ENCODE peak calls at places on chromosomes 6 and 20, in nine cellular contexts. G is GM13977, K is type B pancreatic cell, X is transverse colon, S is Calu3, O is AG04450, Y is glutamatergic neuron, Z is OCI-LY7, U is GM06990. N is an unnamed sample.

GRCh38 chr20:9397928-9398327 is 116.5 kb upstream of the LAMP5 start:
- DNase-seq in G (no peak), K (no peak), X (no peak), S (no peak), O (no peak), Y (no peak), Z (peak), U (peak), N (no peak)

GRCh38 chr6:117267766-117268534 is 2.6 kb downstream of the VGLL2 start:
- DNase-seq in G (peak), K (no peak), X (no peak), S (no peak), O (no peak), Y (peak), Z (no peak), U (no peak), N (no peak)

GRCh38 chr20:58022711-58023110 is 205.7 kb downstream of the ANKRD60 start:
- DNase-seq in G (no peak), K (no peak), X (no peak), S (no peak), O (no peak), Y (no peak), Z (no peak), U (no peak), N (no peak)

GRCh38 chr20:58033026-58033536 is 195.4 kb downstream of the ANKRD60 start:
- DNase-seq in G (no peak), K (no peak), X (no peak), S (no peak), O (no peak), Y (no peak), Z (no peak), U (no peak), N (no peak)

GRCh38 chr20:42530855-42531674 is 658.6 kb downstream of the PTPRT start:
- DNase-seq in G (peak), K (no peak), X (no peak), S (peak), O (no peak), Y (no peak), Z (peak), U (no peak), N (no peak)

GRCh38 chr6:34189806-34190503 is 44.1 kb upstream of the GRM4 start:
- DNase-seq in G (no peak), K (no peak), X (peak), S (no peak), O (no peak), Y (no peak), Z (peak), U (no peak), N (no peak)

GRCh38 chr6:170130771-170131241 is 160.1 kb downstream of the DLL1 start:
- DNase-seq in G (no peak), K (peak), X (no peak), S (no peak), O (no peak), Y (no peak), Z (no peak), U (no peak), N (no peak)

GRCh38 chr20:38303908-38304379 is at the start of gene BPI:
- DNase-seq in G (no peak), K (no peak), X (no peak), S (no peak), O (no peak), Y (no peak), Z (no peak), U (no peak), N (no peak)

GRCh38 chr6:12476484-12476883 is 186.3 kb downstream of the EDN1 start:
- DNase-seq in G (no peak), K (no peak), X (no peak), S (no peak), O (no peak), Y (no peak), Z (no peak), U (no peak), N (no peak)

GRCh38 chr20:35264755-35265154 is 13.2 kb downstream of the MMP24OS start:
- DNase-seq in G (no peak), K (no peak), X (no peak), S (peak), O (no peak), Y (no peak), Z (no peak), U (no peak), N (no peak)

GRCh38 chr20:58627212-58628072 is 23.6 kb upstream of the STX16 start:
- DNase-seq in G (no peak), K (no peak), X (no peak), S (no peak), O (no peak), Y (no peak), Z (no peak), U (no peak), N (no peak)

GRCh38 chr20:8842525-8842924 is 226.4 kb upstream of the PLCB4 start:
- DNase-seq in G (no peak), K (no peak), X (no peak), S (no peak), O (no peak), Y (no peak), Z (no peak), U (no peak), N (no peak)

GRCh38 chr20:37486186-37486999 is 34.7 kb upstream of the NNAT start:
- DNase-seq in G (no peak), K (peak), X (no peak), S (no peak), O (no peak), Y (no peak), Z (no peak), U (no peak), N (no peak)

GRCh38 chr6:159829515-159829914 is 29.4 kb downstream of the PNLDC1 start:
- DNase-seq in G (peak), K (no peak), X (no peak), S (no peak), O (no peak), Y (no peak), Z (peak), U (no peak), N (no peak)

GRCh38 chr6:125867483-125867935 is 76.7 kb downstream of the NCOA7 start:
- DNase-seq in G (no peak), K (no peak), X (peak), S (peak), O (peak), Y (no peak), Z (no peak), U (no peak), N (no peak)

GRCh38 chr20:53774487-53775203 is 181.0 kb upstream of the ZNF217 start:
- DNase-seq in G (no peak), K (no peak), X (no peak), S (no peak), O (peak), Y (no peak), Z (no peak), U (no peak), N (no peak)

GRCh38 chr6:2502096-2502997 is 248.4 kb downstream of the MYLK4 start:
- DNase-seq in G (no peak), K (peak), X (no peak), S (no peak), O (no peak), Y (no peak), Z (no peak), U (no peak), N (no peak)

GRCh38 chr6:111011360-111012142 is 29.7 kb downstream of the RPF2 start:
- DNase-seq in G (peak), K (no peak), X (no peak), S (peak), O (peak), Y (no peak), Z (peak), U (peak), N (no peak)

GRCh38 chr6:161378115-161378514 is 104.3 kb upstream of the AGPAT4 start:
- DNase-seq in G (no peak), K (no peak), X (no peak), S (no peak), O (no peak), Y (no peak), Z (no peak), U (no peak), N (no peak)

GRCh38 chr6:53065266-53066058 is at the start of gene FBXO9:
- DNase-seq in G (peak), K (peak), X (peak), S (peak), O (no peak), Y (peak), Z (peak), U (peak), N (peak)

GRCh38 chr6:82353848-82354247 is 9.8 kb upstream of the TPBG start:
- DNase-seq in G (no peak), K (no peak), X (no peak), S (no peak), O (no peak), Y (no peak), Z (no peak), U (no peak), N (no peak)

GRCh38 chr6:53340536-53340935 is 8.2 kb downstream of the ELOVL5 start:
- DNase-seq in G (no peak), K (no peak), X (no peak), S (no peak), O (no peak), Y (no peak), Z (no peak), U (no peak), N (no peak)

GRCh38 chr6:166772518-166772917 is 145.5 kb upstream of the RPS6KA2 start:
- DNase-seq in G (no peak), K (no peak), X (no peak), S (peak), O (no peak), Y (no peak), Z (no peak), U (no peak), N (no peak)
- TF ChIP-seq CTCF in G (peak), K (no peak), X (no peak), S (no peak), O (peak), Y (no peak), Z (peak), U (peak), N (no peak)

GRCh38 chr6:71621918-71622519 is 264.3 kb upstream of the RIMS1 start:
- DNase-seq in G (no peak), K (no peak), X (no peak), S (no peak), O (no peak), Y (no peak), Z (peak), U (no peak), N (no peak)
- TF ChIP-seq CTCF in G (peak), K (peak), X (peak), S (peak), O (peak), Y (peak), Z (peak), U (peak), N (no peak)

GRCh38 chr6:32166411-32167061 is 2.1 kb downstream of the EGFL8 start:
- DNase-seq in G (no peak), K (no peak), X (no peak), S (no peak), O (no peak), Y (peak), Z (no peak), U (no peak), N (no peak)
- TF ChIP-seq CTCF in G (no peak), K (no peak), X (no peak), S (peak), O (no peak), Y (no peak), Z (peak), U (no peak), N (no peak)

DNA sequence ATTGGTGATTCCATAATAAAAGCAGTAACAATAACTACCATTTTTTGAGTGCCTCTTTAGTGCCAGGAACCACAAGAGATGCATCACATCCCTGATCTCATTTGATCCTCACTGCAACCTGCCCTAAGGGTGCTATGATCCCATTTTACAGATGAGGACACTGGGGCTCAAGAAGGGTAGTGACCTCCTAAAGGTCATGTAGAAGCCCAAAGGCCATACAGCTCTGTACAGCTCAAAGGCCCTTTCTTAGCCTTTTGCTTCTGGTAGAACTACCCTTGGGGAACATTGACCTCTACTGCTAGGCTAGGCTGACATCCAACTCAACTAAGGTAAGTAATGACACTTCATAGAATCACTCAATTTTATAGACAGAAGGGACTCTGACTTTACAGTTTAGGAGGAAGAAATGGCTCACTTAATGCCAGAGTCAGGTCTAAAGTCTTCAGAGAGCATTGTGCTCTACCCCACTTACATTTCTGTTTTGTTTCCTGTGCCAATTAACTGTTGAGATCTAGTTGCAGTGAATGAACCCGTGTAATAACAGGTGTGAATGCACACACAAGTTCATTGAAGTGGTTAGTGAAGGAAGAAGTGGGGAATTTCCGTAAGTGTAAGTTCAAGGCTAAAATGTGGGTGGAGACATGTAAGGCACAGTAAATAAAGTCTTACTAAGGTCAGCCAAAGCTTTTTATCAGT is 10.7 kb downstream of the SLC9A8 start:
- DNase-seq in G (no peak), K (no peak), X (no peak), S (no peak), O (no peak), Y (no peak), Z (peak), U (peak), N (no peak)
- TF ChIP-seq CTCF in G (no peak), K (no peak), X (no peak), S (no peak), O (no peak), Y (no peak), Z (no peak), U (peak), N (no peak)

GRCh38 chr20:15378151-15378550 is 1040.7 kb upstream of the FLRT3 start:
- DNase-seq in G (no peak), K (no peak), X (no peak), S (no peak), O (no peak), Y (no peak), Z (no peak), U (no peak), N (no peak)
- TF ChIP-seq CTCF in G (no peak), K (peak), X (no peak), S (no peak), O (peak), Y (no peak), Z (peak), U (no peak), N (no peak)

N was measured in natural killer cell.